ENCODE peak calls at places on chromosome X, in four cellular contexts. T, D, B and A are unnamed samples.
A peak's percentile ranks its signal among the peaks of the same experiment; 100 is the strongest.

GRCh38 chrX:32896132-32896531 is 315.2 kb downstream of the DMD start:
- DNase-seq in T (no peak), D (no peak), B (no peak), A (no peak)

GRCh38 chrX:132909643-132910042 is 48.8 kb downstream of the HS6ST2 start:
- DNase-seq in T (no peak), D (no peak), B (no peak), A (no peak)

GRCh38 chrX:40933132-40934078 is 151.8 kb upstream of the USP9X start:
- DNase-seq in T (no peak), D (no peak), B (peak; percentile 82), A (no peak)

GRCh38 chrX:41516995-41517660 is 70.0 kb downstream of the NYX start:
- DNase-seq in T (no peak), D (no peak), B (no peak), A (no peak)

GRCh38 chrX:108313662-108314061 is 124.6 kb downstream of the COL4A6 start:
- DNase-seq in T (no peak), D (no peak), B (no peak), A (no peak)

GRCh38 chrX:148530464-148531077 is 30.2 kb downstream of the AFF2 start:
- DNase-seq in T (no peak), D (no peak), B (peak; percentile 10), A (no peak)

GRCh38 chrX:37786666-37787337 is 6.9 kb downstream of the CYBB start:
- DNase-seq in T (no peak), D (no peak), B (no peak), A (no peak)

GRCh38 chrX:56499372-56499771 is 64.1 kb upstream of the UBQLN2 start:
- DNase-seq in T (no peak), D (no peak), B (no peak), A (no peak)

GRCh38 chrX:110341189-110342035 is 17.2 kb upstream of the RTL9 start:
- DNase-seq in T (no peak), D (no peak), B (no peak), A (no peak)

GRCh38 chrX:11053351-11053750 is 57.8 kb upstream of the HCCS start:
- DNase-seq in T (no peak), D (no peak), B (no peak), A (no peak)

GRCh38 chrX:40096395-40097091 is 1.2 kb downstream of the BCOR start:
- DNase-seq in T (peak; percentile 55), D (peak; percentile 79), B (peak; percentile 54), A (no peak)

GRCh38 chrX:16743604-16744325 is 24.4 kb downstream of the SYAP1 start:
- DNase-seq in T (peak; percentile 69), D (no peak), B (no peak), A (no peak)

GRCh38 chrX:44343412-44343942 is at the start of gene EFHC2:
- DNase-seq in T (no peak), D (peak; percentile 63), B (peak; percentile 1), A (no peak)

GRCh38 chrX:150197388-150197787 is 165.7 kb upstream of the MAMLD1 start:
- DNase-seq in T (no peak), D (no peak), B (no peak), A (no peak)

GRCh38 chrX:46561931-46562721 is 11.4 kb upstream of the CHST7 start:
- DNase-seq in T (no peak), D (no peak), B (no peak), A (no peak)

GRCh38 chrX:1322393-1322792 is 14.2 kb upstream of the IL3RA start:
- DNase-seq in T (no peak), D (no peak), B (no peak), A (no peak)

GRCh38 chrX:45622538-45622937 is 421.9 kb upstream of the DIPK2B start:
- DNase-seq in T (no peak), D (no peak), B (peak; percentile 2), A (no peak)

GRCh38 chrX:37860731-37861130 is 13.4 kb upstream of the DYNLT3 start:
- DNase-seq in T (no peak), D (no peak), B (no peak), A (no peak)

GRCh38 chrX:41003501-41004286 is 81.6 kb upstream of the USP9X start:
- DNase-seq in T (no peak), D (no peak), B (no peak), A (no peak)

GRCh38 chrX:2841511-2841910 is 12.8 kb downstream of the GYG2 start:
- DNase-seq in T (no peak), D (no peak), B (no peak), A (no peak)

GRCh38 chrX:2664497-2664896 is 26.6 kb upstream of the CD99 start:
- DNase-seq in T (no peak), D (no peak), B (no peak), A (no peak)

GRCh38 chrX:39773150-39773549 is 324.6 kb downstream of the BCOR start:
- DNase-seq in T (no peak), D (no peak), B (no peak), A (no peak)

GRCh38 chrX:480861-481417 is 94.2 kb upstream of the PPP2R3B start:
- DNase-seq in T (no peak), D (no peak), B (no peak), A (no peak)

GRCh38 chrX:108178099-108178498 is 86.5 kb downstream of the ATG4A start:
- DNase-seq in T (no peak), D (no peak), B (no peak), A (peak; percentile 84)

GRCh38 chrX:106898462-106898861 is 4.7 kb downstream of the RIPPLY1 start:
- DNase-seq in T (no peak), D (no peak), B (peak; percentile 63), A (no peak)

GRCh38 chrX:72201836-72202536 is 20.4 kb downstream of the PIN4 start:
- DNase-seq in T (no peak), D (no peak), B (peak; percentile 66), A (no peak)

GRCh38 chrX:48824066-48824465 is 2.2 kb upstream of the ERAS start:
- DNase-seq in T (no peak), D (no peak), B (no peak), A (no peak)

GRCh38 chrX:2691543-2692220 is 587 bp downstream of the CD99 start:
- DNase-seq in T (peak; percentile 61), D (peak; percentile 76), B (peak; percentile 53), A (no peak)

GRCh38 chrX:153953892-153954617 is 9.6 kb upstream of the RENBP start:
- DNase-seq in T (no peak), D (no peak), B (no peak), A (no peak)
- TF ChIP-seq POLR2A in T (no peak), D (no peak), B (no peak), A (no peak)

GRCh38 chrX:13254076-13254785 is 65.6 kb downstream of the ATXN3L start:
- DNase-seq in T (no peak), D (no peak), B (peak; percentile 27), A (no peak)
- TF ChIP-seq POLR2A in T (no peak), D (no peak), B (no peak), A (no peak)

GRCh38 chrX:71098302-71098701 is 2.7 kb downstream of the FOXO4 start:
- DNase-seq in T (no peak), D (peak; percentile 77), B (peak; percentile 53), A (no peak)

GRCh38 chrX:71095033-71095432 is 618 bp upstream of the FOXO4 start:
- DNase-seq in T (no peak), D (no peak), B (no peak), A (no peak)

GRCh38 chrX:71096702-71097032 is 1.0 kb downstream of the FOXO4 start:
- DNase-seq in T (no peak), D (no peak), B (no peak), A (no peak)

GRCh38 chrX:71095971-71096701 is 485 bp downstream of the FOXO4 start:
- DNase-seq in T (no peak), D (no peak), B (peak; percentile 37), A (no peak)

GRCh38 chrX:71095555-71095970 is at the start of gene FOXO4:
- DNase-seq in T (peak; percentile 94), D (peak; percentile 95), B (peak; percentile 89), A (peak; percentile 94)
- TF ChIP-seq POLR2A in T (no peak), D (no peak), B (peak; percentile 20), A (no peak)

GRCh38 chrX:119574394-119575266 is at the start of gene UBE2A:
- DNase-seq in T (peak; percentile 91), D (peak; percentile 96), B (peak; percentile 90), A (no peak)
- TF ChIP-seq POLR2A in T (peak; percentile 85), D (peak; percentile 56), B (peak; percentile 82), A (peak; percentile 63)